ENCODE peak calls at places on chromosomes 11 and 22, in five cellular contexts. F, S, K, C and B are unnamed samples.

GRCh38 chr11:113365895-113366294 is 21.7 kb upstream of the ANKK1 start:
- DNase-seq in F (no peak), S (no peak), K (no peak), C (no peak), B (no peak)

GRCh38 chr11:97502201-97502600 is 1112.4 kb downstream of the JRKL start:
- DNase-seq in F (no peak), S (no peak), K (no peak), C (no peak), B (no peak)

GRCh38 chr11:65314501-65315203 is at the start of gene CDC42EP2:
- DNase-seq in F (peak), S (peak), K (peak), C (peak), B (peak)

GRCh38 chr11:63622318-63622717 is 8.1 kb upstream of the PLAAT3 start:
- DNase-seq in F (no peak), S (no peak), K (no peak), C (no peak), B (no peak)

GRCh38 chr22:17199131-17199731 is 20.0 kb downstream of the ADA2 start:
- DNase-seq in F (no peak), S (peak), K (no peak), C (peak), B (peak)

GRCh38 chr11:68215087-68215445 is 2.0 kb upstream of the KMT5B start:
- DNase-seq in F (no peak), S (peak), K (no peak), C (no peak), B (no peak)

GRCh38 chr11:70210051-70210501 is 7.0 kb downstream of the FADD start:
- DNase-seq in F (no peak), S (no peak), K (no peak), C (no peak), B (no peak)

GRCh38 chr11:133934599-133935550 is 21.9 kb downstream of the IGSF9B start:
- DNase-seq in F (no peak), S (peak), K (no peak), C (peak), B (no peak)

GRCh38 chr11:14902650-14903350 is 10.8 kb upstream of the CYP2R1 start:
- DNase-seq in F (no peak), S (no peak), K (no peak), C (no peak), B (no peak)

GRCh38 chr11:34680918-34681554 is 60.1 kb downstream of the EHF start:
- DNase-seq in F (no peak), S (no peak), K (no peak), C (no peak), B (no peak)

GRCh38 chr22:29305836-29306174 is 645 bp upstream of the GAS2L1 start:
- DNase-seq in F (no peak), S (no peak), K (peak), C (no peak), B (no peak)

GRCh38 chr11:93652161-93652597 is 9.3 kb upstream of the CEP295 start:
- DNase-seq in F (no peak), S (peak), K (no peak), C (peak), B (no peak)
- TF ChIP-seq TAF1 in F (no peak), S (no peak), K (no peak), C (no peak), B (no peak)

GRCh38 chr22:37218771-37219411 is 6.6 kb upstream of the SSTR3 start:
- DNase-seq in F (peak), S (no peak), K (peak), C (no peak), B (no peak)
- TF ChIP-seq TAF1 in F (peak), S (no peak), K (no peak), C (no peak), B (no peak)

GRCh38 chr11:116420770-116421528 is 351.8 kb downstream of the BUD13 start:
- DNase-seq in F (no peak), S (no peak), K (no peak), C (no peak), B (no peak)
- TF ChIP-seq TAF1 in F (no peak), S (no peak), K (no peak), C (no peak), B (no peak)

GRCh38 chr11:12236744-12237101 is 126.3 kb downstream of the MICAL2 start:
- DNase-seq in F (no peak), S (no peak), K (no peak), C (no peak), B (no peak)
- TF ChIP-seq TAF1 in F (no peak), S (no peak), K (no peak), C (no peak), B (no peak)

GRCh38 chr22:44973829-44974228 is 36.0 kb downstream of the PHF21B start:
- DNase-seq in F (no peak), S (no peak), K (no peak), C (no peak), B (no peak)
- TF ChIP-seq TAF1 in F (no peak), S (no peak), K (no peak), C (no peak), B (no peak)

GRCh38 chr11:1573077-1573846 is 1.2 kb upstream of the DUSP8 start:
- DNase-seq in F (no peak), S (peak), K (no peak), C (no peak), B (no peak)
- TF ChIP-seq TAF1 in F (no peak), S (no peak), K (no peak), C (no peak), B (no peak)

DNA sequence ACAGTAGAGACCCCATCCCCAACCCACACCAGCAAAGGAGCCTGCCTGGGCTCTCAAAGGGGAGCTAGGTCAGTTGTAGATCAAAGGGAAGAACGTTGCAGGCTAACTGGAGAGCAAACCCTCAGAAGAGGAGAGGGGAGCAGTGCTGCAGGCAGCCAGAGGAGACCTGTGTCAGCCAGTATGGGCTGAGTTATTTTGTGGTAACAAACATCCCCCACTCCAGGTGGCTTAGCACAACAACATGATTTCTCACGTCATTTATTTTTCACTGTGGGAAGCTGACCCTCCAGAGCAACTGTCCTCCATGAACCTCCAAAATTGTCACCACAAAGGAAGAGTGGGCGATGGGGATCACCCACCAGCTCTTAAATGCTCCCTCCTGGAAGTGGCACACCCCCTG is 19.8 kb upstream of the SHANK2 start:
- DNase-seq in F (no peak), S (no peak), K (no peak), C (no peak), B (no peak)
- TF ChIP-seq TAF1 in F (no peak), S (no peak), K (no peak), C (no peak), B (no peak)